ENCODE peak calls at places on chromosome 6, in four cellular contexts. P is CD8-positive, alpha-beta memory T cell; M is cardiac muscle cell; B is stimulated activated CD4-positive, alpha-beta T cell treated with anti-CD3 and anti-CD28 coated beads, Interleukin-4, amount 100 ng/mL, for 1 hour. S is an unnamed sample.

GRCh38 chr6:77015350-77015749 is 447.9 kb downstream of the HTR1B start:
- DNase-seq in B (no peak), M (no peak), P (no peak), S (no peak)

GRCh38 chr6:28985396-28986164 is 19.5 kb downstream of the ZNF311 start:
- DNase-seq in P (no peak), M (peak), B (no peak), S (peak)

GRCh38 chr6:149851461-149851860 is 12.7 kb downstream of the LRP11 start:
- DNase-seq in M (no peak), P (no peak), B (no peak), S (no peak)

GRCh38 chr6:157761331-157761921 is 61.6 kb upstream of the SNX9 start:
- DNase-seq in B (peak), P (peak), M (no peak), S (no peak)

GRCh38 chr6:167116109-167116837 is 6.6 kb upstream of the CCR6 start:
- DNase-seq in M (peak), B (no peak), P (no peak), S (no peak)

GRCh38 chr6:124780621-124781020 is 181.6 kb upstream of the RNF217 start:
- DNase-seq in P (no peak), B (no peak), M (no peak), S (no peak)

GRCh38 chr6:28160233-28160632 is 18.6 kb downstream of the ZKSCAN8 start:
- DNase-seq in M (no peak), B (no peak), P (no peak), S (no peak)

GRCh38 chr6:98636941-98637340 is 197.4 kb upstream of the POU3F2 start:
- DNase-seq in P (no peak), B (no peak), M (no peak), S (peak)

GRCh38 chr6:28543671-28544131 is 18.0 kb downstream of the GPX5 start:
- DNase-seq in P (no peak), B (peak), M (peak), S (peak)

GRCh38 chr6:26534681-26535465 is 3.3 kb upstream of the HMGN4 start:
- DNase-seq in P (no peak), M (no peak), B (no peak), S (peak)

GRCh38 chr6:498795-499231 is 107.3 kb downstream of the IRF4 start:
- DNase-seq in B (no peak), P (peak), M (no peak), S (no peak)

GRCh38 chr6:150932976-150933375 is 67.5 kb downstream of the MTHFD1L start:
- DNase-seq in P (no peak), B (no peak), M (no peak), S (no peak)

GRCh38 chr6:111764238-111765182 is 108.7 kb downstream of the FYN start:
- DNase-seq in P (peak), M (peak), B (peak), S (no peak)

GRCh38 chr6:100775667-100776066 is 105.5 kb downstream of the ASCC3 start:
- DNase-seq in M (no peak), P (no peak), B (no peak), S (no peak)